ENCODE peak calls at places on chromosomes 16 and 17, in ten cellular contexts. One of them, this sample, is unnamed.

GRCh38 chr16:22220076-22220453 is 14.0 kb downstream of the EEF2K start:
- DNase-seq in GM23338: no peak
- DNase-seq in GM12864: no peak
- DNase-seq in choroid plexus epithelial cell: peak
- DNase-seq in A673: peak
- DNase-seq in body of pancreas: peak
- DNase-seq in cardiac muscle cell: peak
- DNase-seq in esophagus squamous epithelium: no peak
- DNase-seq in gastrocnemius medialis: peak
- DNase-seq in uterus: peak
- DNase-seq in this sample: peak

GRCh38 chr17:28384281-28385036 is 13.0 kb downstream of the SARM1 start:
- DNase-seq in gastrocnemius medialis: no peak
- DNase-seq in esophagus squamous epithelium: no peak
- DNase-seq in body of pancreas: peak
- DNase-seq in uterus: no peak
- DNase-seq in GM12864: no peak
- DNase-seq in A673: no peak
- DNase-seq in choroid plexus epithelial cell: no peak
- DNase-seq in cardiac muscle cell: peak
- DNase-seq in GM23338: peak
- DNase-seq in this sample: peak

GRCh38 chr17:63356275-63356905 is 89.7 kb downstream of the CYB561 start:
- DNase-seq in esophagus squamous epithelium: no peak
- DNase-seq in choroid plexus epithelial cell: peak
- DNase-seq in GM23338: no peak
- DNase-seq in gastrocnemius medialis: no peak
- DNase-seq in cardiac muscle cell: no peak
- DNase-seq in uterus: no peak
- DNase-seq in A673: peak
- DNase-seq in body of pancreas: no peak
- DNase-seq in GM12864: no peak
- DNase-seq in this sample: no peak

GRCh38 chr16:14307623-14308356 is 236.7 kb downstream of the MRTFB start:
- DNase-seq in esophagus squamous epithelium: no peak
- DNase-seq in gastrocnemius medialis: peak
- DNase-seq in A673: no peak
- DNase-seq in body of pancreas: peak
- DNase-seq in cardiac muscle cell: no peak
- DNase-seq in GM23338: peak
- DNase-seq in uterus: no peak
- DNase-seq in GM12864: no peak
- DNase-seq in choroid plexus epithelial cell: peak
- DNase-seq in this sample: no peak

GRCh38 chr17:27442702-27443101 is 13.5 kb upstream of the KSR1 start:
- DNase-seq in gastrocnemius medialis: no peak
- DNase-seq in choroid plexus epithelial cell: no peak
- DNase-seq in GM12864: no peak
- DNase-seq in GM23338: no peak
- DNase-seq in A673: no peak
- DNase-seq in body of pancreas: no peak
- DNase-seq in esophagus squamous epithelium: no peak
- DNase-seq in uterus: no peak
- DNase-seq in cardiac muscle cell: no peak
- DNase-seq in this sample: no peak

GRCh38 chr17:8439681-8440080 is 4.0 kb downstream of the NDEL1 start:
- DNase-seq in A673: no peak
- DNase-seq in GM12864: no peak
- DNase-seq in gastrocnemius medialis: no peak
- DNase-seq in uterus: no peak
- DNase-seq in GM23338: no peak
- DNase-seq in esophagus squamous epithelium: no peak
- DNase-seq in cardiac muscle cell: no peak
- DNase-seq in choroid plexus epithelial cell: no peak
- DNase-seq in body of pancreas: no peak
- DNase-seq in this sample: no peak

GRCh38 chr16:25066747-25067631 is 44.6 kb upstream of the LCMT1 start:
- DNase-seq in uterus: peak
- DNase-seq in choroid plexus epithelial cell: peak
- DNase-seq in A673: peak
- DNase-seq in body of pancreas: peak
- DNase-seq in GM12864: no peak
- DNase-seq in cardiac muscle cell: peak
- DNase-seq in esophagus squamous epithelium: no peak
- DNase-seq in gastrocnemius medialis: peak
- DNase-seq in GM23338: peak
- DNase-seq in this sample: peak

GRCh38 chr16:10098991-10099390 is 83.2 kb downstream of the GRIN2A start:
- DNase-seq in cardiac muscle cell: no peak
- DNase-seq in uterus: no peak
- DNase-seq in GM23338: no peak
- DNase-seq in body of pancreas: no peak
- DNase-seq in gastrocnemius medialis: no peak
- DNase-seq in GM12864: no peak
- DNase-seq in A673: no peak
- DNase-seq in choroid plexus epithelial cell: no peak
- DNase-seq in esophagus squamous epithelium: no peak
- DNase-seq in this sample: no peak

GRCh38 chr16:86576591-86577313 is 1.6 kb upstream of the FOXL1 start:
- DNase-seq in uterus: no peak
- DNase-seq in cardiac muscle cell: no peak
- DNase-seq in GM23338: peak
- DNase-seq in GM12864: no peak
- DNase-seq in A673: no peak
- DNase-seq in choroid plexus epithelial cell: peak
- DNase-seq in gastrocnemius medialis: no peak
- DNase-seq in body of pancreas: no peak
- DNase-seq in esophagus squamous epithelium: no peak
- DNase-seq in this sample: no peak

GRCh38 chr16:50393461-50394214 is 24.9 kb upstream of the BRD7 start:
- DNase-seq in GM12864: no peak
- DNase-seq in gastrocnemius medialis: no peak
- DNase-seq in choroid plexus epithelial cell: no peak
- DNase-seq in body of pancreas: no peak
- DNase-seq in uterus: no peak
- DNase-seq in A673: no peak
- DNase-seq in esophagus squamous epithelium: no peak
- DNase-seq in GM23338: no peak
- DNase-seq in cardiac muscle cell: no peak
- DNase-seq in this sample: peak

GRCh38 chr17:1959871-1960569 is 65.1 kb downstream of the RTN4RL1 start:
- DNase-seq in GM23338: no peak
- DNase-seq in A673: no peak
- DNase-seq in cardiac muscle cell: no peak
- DNase-seq in gastrocnemius medialis: no peak
- DNase-seq in body of pancreas: no peak
- DNase-seq in choroid plexus epithelial cell: peak
- DNase-seq in GM12864: no peak
- DNase-seq in esophagus squamous epithelium: no peak
- DNase-seq in uterus: peak
- DNase-seq in this sample: no peak

GRCh38 chr17:1953866-1954265 is 71.3 kb downstream of the RTN4RL1 start:
- DNase-seq in GM12864: no peak
- DNase-seq in choroid plexus epithelial cell: no peak
- DNase-seq in A673: no peak
- DNase-seq in esophagus squamous epithelium: no peak
- DNase-seq in body of pancreas: no peak
- DNase-seq in cardiac muscle cell: no peak
- DNase-seq in uterus: no peak
- DNase-seq in gastrocnemius medialis: no peak
- DNase-seq in GM23338: no peak
- DNase-seq in this sample: no peak

GRCh38 chr17:1957037-1957436 is 68.1 kb downstream of the RTN4RL1 start:
- DNase-seq in body of pancreas: peak
- DNase-seq in A673: no peak
- DNase-seq in GM12864: no peak
- DNase-seq in choroid plexus epithelial cell: peak
- DNase-seq in esophagus squamous epithelium: no peak
- DNase-seq in gastrocnemius medialis: no peak
- DNase-seq in uterus: no peak
- DNase-seq in GM23338: no peak
- DNase-seq in cardiac muscle cell: no peak
- DNase-seq in this sample: no peak

GRCh38 chr17:1958134-1958881 is 66.8 kb downstream of the RTN4RL1 start:
- DNase-seq in A673: no peak
- DNase-seq in esophagus squamous epithelium: no peak
- DNase-seq in GM12864: no peak
- DNase-seq in cardiac muscle cell: no peak
- DNase-seq in uterus: no peak
- DNase-seq in gastrocnemius medialis: no peak
- DNase-seq in body of pancreas: peak
- DNase-seq in choroid plexus epithelial cell: no peak
- DNase-seq in GM23338: no peak
- DNase-seq in this sample: no peak

DNA sequence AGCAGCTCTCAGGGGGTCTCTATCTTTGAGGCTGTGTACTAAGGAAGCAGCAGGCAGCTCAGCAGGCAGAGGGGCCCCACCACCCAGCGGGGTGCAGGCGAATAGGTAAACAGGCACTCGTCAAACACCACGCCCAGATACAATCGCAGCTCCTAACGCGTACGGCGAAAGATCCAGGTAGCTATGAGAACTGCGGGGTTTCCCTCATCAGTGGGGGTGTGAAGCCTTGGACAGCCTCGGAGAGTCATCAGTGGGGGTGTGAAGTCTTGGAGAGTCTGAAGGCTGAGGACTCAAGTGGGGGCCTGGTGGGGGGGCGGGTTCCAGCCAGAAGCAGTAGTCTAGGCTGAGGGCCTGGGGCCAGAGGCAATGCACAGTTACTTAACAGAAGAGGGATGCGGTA is 69.0 kb downstream of the RTN4RL1 start:
- DNase-seq in gastrocnemius medialis: no peak
- DNase-seq in GM12864: no peak
- DNase-seq in GM23338: no peak
- DNase-seq in body of pancreas: no peak
- DNase-seq in A673: no peak
- DNase-seq in esophagus squamous epithelium: no peak
- DNase-seq in cardiac muscle cell: no peak
- DNase-seq in uterus: no peak
- DNase-seq in choroid plexus epithelial cell: no peak
- DNase-seq in this sample: no peak
- H3K4me3 ChIP-seq in gastrocnemius medialis: no peak
- H3K4me3 ChIP-seq in GM12864: no peak
- H3K4me3 ChIP-seq in GM23338: no peak
- H3K4me3 ChIP-seq in body of pancreas: no peak
- H3K4me3 ChIP-seq in A673: no peak
- H3K4me3 ChIP-seq in esophagus squamous epithelium: no peak
- H3K4me3 ChIP-seq in cardiac muscle cell: no peak
- H3K4me3 ChIP-seq in uterus: no peak
- H3K4me3 ChIP-seq in choroid plexus epithelial cell: no peak
- H3K4me3 ChIP-seq in this sample: no peak

GRCh38 chr17:42683407-42684031 is 1.2 kb downstream of the CNTNAP1 start:
- DNase-seq in gastrocnemius medialis: no peak
- DNase-seq in uterus: peak
- DNase-seq in body of pancreas: peak
- DNase-seq in GM23338: peak
- DNase-seq in GM12864: no peak
- DNase-seq in esophagus squamous epithelium: no peak
- DNase-seq in choroid plexus epithelial cell: no peak
- DNase-seq in cardiac muscle cell: no peak
- DNase-seq in A673: no peak
- DNase-seq in this sample: no peak
- H3K4me3 ChIP-seq in gastrocnemius medialis: peak
- H3K4me3 ChIP-seq in uterus: peak
- H3K4me3 ChIP-seq in body of pancreas: no peak
- H3K4me3 ChIP-seq in GM23338: peak
- H3K4me3 ChIP-seq in GM12864: peak
- H3K4me3 ChIP-seq in esophagus squamous epithelium: no peak
- H3K4me3 ChIP-seq in choroid plexus epithelial cell: peak
- H3K4me3 ChIP-seq in cardiac muscle cell: peak
- H3K4me3 ChIP-seq in A673: peak
- H3K4me3 ChIP-seq in this sample: no peak

GRCh38 chr16:27401768-27402568 is at the start of gene IL21R:
- DNase-seq in body of pancreas: peak
- DNase-seq in uterus: peak
- DNase-seq in A673: peak
- DNase-seq in gastrocnemius medialis: no peak
- DNase-seq in GM23338: no peak
- DNase-seq in GM12864: peak
- DNase-seq in esophagus squamous epithelium: no peak
- DNase-seq in cardiac muscle cell: no peak
- DNase-seq in choroid plexus epithelial cell: peak
- DNase-seq in this sample: peak
- H3K4me3 ChIP-seq in body of pancreas: no peak
- H3K4me3 ChIP-seq in uterus: no peak
- H3K4me3 ChIP-seq in A673: no peak
- H3K4me3 ChIP-seq in gastrocnemius medialis: no peak
- H3K4me3 ChIP-seq in GM23338: no peak
- H3K4me3 ChIP-seq in GM12864: peak
- H3K4me3 ChIP-seq in esophagus squamous epithelium: peak
- H3K4me3 ChIP-seq in cardiac muscle cell: no peak
- H3K4me3 ChIP-seq in choroid plexus epithelial cell: no peak
- H3K4me3 ChIP-seq in this sample: peak

GRCh38 chr16:52546291-52546941 is 527 bp downstream of the TOX3 start:
- DNase-seq in uterus: no peak
- DNase-seq in body of pancreas: no peak
- DNase-seq in A673: no peak
- DNase-seq in esophagus squamous epithelium: no peak
- DNase-seq in cardiac muscle cell: peak
- DNase-seq in choroid plexus epithelial cell: no peak
- DNase-seq in GM23338: peak
- DNase-seq in gastrocnemius medialis: no peak
- DNase-seq in GM12864: no peak
- DNase-seq in this sample: no peak

GRCh38 chr16:52549011-52549692 is 2.2 kb upstream of the TOX3 start:
- DNase-seq in esophagus squamous epithelium: no peak
- DNase-seq in GM23338: peak
- DNase-seq in cardiac muscle cell: peak
- DNase-seq in gastrocnemius medialis: no peak
- DNase-seq in GM12864: no peak
- DNase-seq in body of pancreas: no peak
- DNase-seq in A673: peak
- DNase-seq in choroid plexus epithelial cell: peak
- DNase-seq in uterus: no peak
- DNase-seq in this sample: no peak

GRCh38 chr16:52548261-52549010 is 1.5 kb upstream of the TOX3 start:
- DNase-seq in GM23338: peak
- DNase-seq in gastrocnemius medialis: no peak
- DNase-seq in uterus: no peak
- DNase-seq in GM12864: no peak
- DNase-seq in body of pancreas: no peak
- DNase-seq in esophagus squamous epithelium: no peak
- DNase-seq in cardiac muscle cell: peak
- DNase-seq in A673: no peak
- DNase-seq in choroid plexus epithelial cell: no peak
- DNase-seq in this sample: no peak

GRCh38 chr16:52547001-52547833 is at the start of gene TOX3:
- DNase-seq in A673: peak
- DNase-seq in GM23338: peak
- DNase-seq in body of pancreas: peak
- DNase-seq in esophagus squamous epithelium: no peak
- DNase-seq in GM12864: no peak
- DNase-seq in uterus: no peak
- DNase-seq in choroid plexus epithelial cell: no peak
- DNase-seq in gastrocnemius medialis: no peak
- DNase-seq in cardiac muscle cell: peak
- DNase-seq in this sample: no peak

DNA sequence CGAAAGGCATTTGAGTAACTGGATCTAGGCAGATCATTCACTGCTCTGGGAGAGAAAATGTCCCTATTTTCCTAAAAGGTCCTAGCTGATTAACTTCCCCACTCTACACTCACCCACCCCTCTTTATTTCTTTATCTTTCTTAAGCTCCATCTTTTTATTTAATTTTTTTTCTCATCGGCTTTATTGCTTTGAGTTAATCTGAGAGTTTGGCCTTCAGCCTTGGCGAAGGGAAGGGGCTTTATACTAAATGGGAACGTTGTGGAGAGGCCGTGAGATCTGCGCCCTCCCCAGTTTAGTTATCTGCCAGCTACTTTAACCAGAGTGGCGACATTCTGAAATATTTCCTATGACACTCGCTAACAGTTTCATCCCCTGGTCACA is 882 bp upstream of the TOX3 start:
- DNase-seq in GM12864: no peak
- DNase-seq in uterus: no peak
- DNase-seq in A673: no peak
- DNase-seq in esophagus squamous epithelium: no peak
- DNase-seq in choroid plexus epithelial cell: no peak
- DNase-seq in body of pancreas: no peak
- DNase-seq in cardiac muscle cell: no peak
- DNase-seq in gastrocnemius medialis: no peak
- DNase-seq in GM23338: no peak
- DNase-seq in this sample: no peak
- H3K4me3 ChIP-seq in GM12864: no peak
- H3K4me3 ChIP-seq in uterus: no peak
- H3K4me3 ChIP-seq in A673: no peak
- H3K4me3 ChIP-seq in esophagus squamous epithelium: no peak
- H3K4me3 ChIP-seq in choroid plexus epithelial cell: no peak
- H3K4me3 ChIP-seq in body of pancreas: no peak
- H3K4me3 ChIP-seq in cardiac muscle cell: no peak
- H3K4me3 ChIP-seq in gastrocnemius medialis: no peak
- H3K4me3 ChIP-seq in GM23338: peak
- H3K4me3 ChIP-seq in this sample: no peak